ENCODE peak calls at places on chromosome 12, in seven cellular contexts. U, J, A, M, C, I and D are unnamed samples.

GRCh38 chr12:66409195-66409871 is 107.0 kb downstream of the HELB start:
- DNase-seq in I (peak), A (no peak), J (no peak), U (peak), M (peak), C (peak), D (peak)

GRCh38 chr12:88996389-88996788 is 355.9 kb downstream of the DUSP6 start:
- DNase-seq in U (no peak), M (peak), J (no peak), I (no peak), C (no peak), A (no peak), D (no peak)

GRCh38 chr12:49098703-49099102 is 4.1 kb upstream of the DHH start:
- DNase-seq in A (no peak), U (no peak), J (no peak), I (no peak), C (no peak), M (no peak), D (no peak)

GRCh38 chr12:31390991-31391390 is 65.0 kb upstream of the SINHCAF start:
- DNase-seq in M (no peak), C (no peak), I (no peak), U (no peak), J (no peak), A (no peak), D (no peak)

GRCh38 chr12:80756875-80757274 is 40.2 kb downstream of the MYF5 start:
- DNase-seq in I (peak), M (peak), A (no peak), C (no peak), U (peak), J (no peak), D (no peak)

GRCh38 chr12:2049604-2050540 is 2.9 kb upstream of the CACNA1C start:
- DNase-seq in J (no peak), U (no peak), C (no peak), A (no peak), M (no peak), I (no peak), D (no peak)

GRCh38 chr12:75784591-75784990 is 247.0 kb downstream of the PHLDA1 start:
- DNase-seq in M (no peak), J (peak), U (no peak), I (peak), A (peak), C (no peak), D (no peak)

GRCh38 chr12:91179315-91179714 is 3.3 kb downstream of the DCN start:
- DNase-seq in J (no peak), A (no peak), C (no peak), I (peak), M (peak), U (peak), D (no peak)

GRCh38 chr12:89933911-89934310 is 225.3 kb upstream of the ATP2B1 start:
- DNase-seq in I (no peak), U (no peak), J (no peak), A (no peak), M (no peak), C (no peak), D (no peak)

GRCh38 chr12:88056571-88056970 is 27.4 kb upstream of the C12orf50 start:
- DNase-seq in M (peak), A (no peak), I (no peak), U (no peak), J (no peak), C (no peak), D (no peak)

GRCh38 chr12:109130755-109131521 is 14.6 kb downstream of the ACACB start:
- DNase-seq in A (peak), I (no peak), M (no peak), J (peak), U (no peak), C (no peak), D (no peak)

GRCh38 chr12:6643569-6644256 is 3.5 kb downstream of the ACRBP start:
- DNase-seq in M (no peak), A (no peak), C (no peak), I (no peak), U (no peak), J (no peak), D (no peak)

GRCh38 chr12:6647083-6647604 is at the start of gene ACRBP:
- DNase-seq in J (peak), U (peak), A (peak), C (no peak), I (peak), M (peak), D (peak)

GRCh38 chr12:6644257-6644596 is 3.0 kb downstream of the ACRBP start:
- DNase-seq in M (no peak), A (no peak), C (no peak), U (no peak), I (no peak), J (no peak), D (no peak)

GRCh38 chr12:6644903-6645302 is 2.3 kb downstream of the ACRBP start:
- DNase-seq in I (no peak), C (no peak), U (no peak), M (no peak), J (no peak), A (no peak), D (no peak)

DNA sequence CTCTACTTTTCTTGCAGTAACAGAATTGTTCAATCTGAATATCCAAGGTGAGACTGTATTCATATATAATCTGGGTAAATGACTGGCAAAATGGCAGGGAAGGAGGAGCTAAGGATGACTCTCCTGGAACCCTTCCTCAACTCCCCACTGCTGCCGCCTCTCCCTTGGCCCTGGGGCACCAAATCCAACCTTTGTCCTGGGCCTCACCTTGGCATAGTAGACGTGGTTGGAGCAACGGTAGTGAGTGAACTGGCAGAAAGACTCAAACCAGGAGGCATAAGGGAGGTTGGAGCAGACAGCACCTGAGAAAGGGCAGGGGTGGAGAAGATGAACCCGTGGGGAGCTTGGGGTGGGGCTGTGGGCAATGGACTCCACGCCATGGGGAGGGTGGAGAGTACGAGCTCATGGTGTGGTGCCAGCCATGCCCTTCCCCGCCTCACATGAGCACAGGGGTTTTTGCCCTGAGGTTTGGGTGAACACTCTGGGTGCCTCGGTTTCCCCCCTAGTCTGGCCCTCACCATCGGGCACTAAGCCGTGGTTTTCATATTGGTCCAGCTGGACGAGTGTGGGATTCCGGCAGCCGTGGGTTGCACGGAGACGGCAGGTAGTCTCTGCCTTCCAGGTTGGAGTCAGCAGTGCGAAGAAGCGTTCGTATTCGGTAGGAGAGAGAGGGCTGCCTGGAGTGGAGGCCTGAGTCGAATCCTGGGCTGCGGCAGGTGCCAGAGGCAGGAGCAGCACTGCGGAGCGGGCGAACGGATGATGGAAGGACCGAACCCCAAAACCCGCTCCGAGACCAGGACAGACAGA is 753 bp downstream of the ACRBP start:
- DNase-seq in A (no peak), M (no peak), J (no peak), C (no peak), U (no peak), I (no peak), D (no peak)
- H3K4me3 ChIP-seq in A (peak), M (peak), J (peak), C (no peak), U (no peak), I (peak), D (peak)

DNA sequence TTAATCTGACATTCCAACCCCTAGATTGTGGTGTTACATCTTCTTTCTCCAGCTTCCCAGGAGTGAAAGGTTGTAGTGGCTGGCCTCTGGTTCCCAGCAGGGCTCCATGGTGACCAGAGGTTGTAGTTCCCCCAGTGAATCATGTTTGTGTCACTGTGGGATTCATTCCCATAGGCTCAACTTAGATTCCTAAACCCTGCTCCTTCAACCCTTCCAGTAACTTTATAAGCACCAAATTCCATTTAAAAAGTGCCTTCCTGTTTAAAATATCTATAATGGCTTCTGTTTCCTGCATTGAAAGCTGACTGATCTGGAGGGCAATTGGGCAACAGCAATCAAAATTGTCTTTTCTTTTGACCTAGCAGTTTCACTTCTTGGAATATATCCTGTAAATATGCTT is 40.5 kb upstream of the TBC1D15 start:
- DNase-seq in C (no peak), M (peak), U (peak), J (no peak), A (no peak), I (peak), D (no peak)
- H3K4me3 ChIP-seq in C (no peak), M (no peak), U (no peak), J (no peak), A (no peak), I (no peak), D (no peak)

GRCh38 chr12:18849080-18849479 is 111.2 kb downstream of the CAPZA3 start:
- DNase-seq in C (no peak), J (no peak), A (no peak), M (peak), U (peak), I (no peak), D (no peak)

GRCh38 chr12:18849761-18850160 is 111.8 kb downstream of the CAPZA3 start:
- DNase-seq in J (no peak), C (no peak), M (no peak), I (no peak), A (no peak), U (no peak), D (no peak)

GRCh38 chr12:18853570-18854366 is 115.8 kb downstream of the CAPZA3 start:
- DNase-seq in C (no peak), I (no peak), U (no peak), M (no peak), J (no peak), A (no peak), D (no peak)

DNA sequence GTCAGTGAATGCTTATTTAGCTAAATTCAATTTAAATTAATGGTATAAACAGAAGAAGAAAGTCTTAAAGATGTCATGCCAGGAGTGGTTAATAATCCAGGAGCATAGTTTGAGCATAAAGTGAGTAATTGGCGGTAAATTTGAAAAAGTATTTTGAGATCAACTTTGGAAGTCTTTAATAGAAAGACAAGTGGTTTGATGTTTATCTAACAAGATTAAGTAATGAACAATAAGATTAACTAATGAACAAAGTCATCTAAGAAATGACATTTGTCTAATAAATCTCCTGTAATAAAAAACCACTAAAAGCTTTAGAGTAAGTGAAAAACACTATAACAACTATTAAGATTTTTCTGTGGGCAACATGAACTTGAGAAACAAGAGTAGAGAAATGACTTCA is 112.8 kb downstream of the CAPZA3 start:
- DNase-seq in M (no peak), J (no peak), A (no peak), C (no peak), U (no peak), I (no peak), D (no peak)
- H3K4me3 ChIP-seq in M (no peak), J (no peak), A (no peak), C (no peak), U (no peak), I (no peak), D (no peak)

GRCh38 chr12:121239335-121239678 is 29.4 kb downstream of the P2RX4 start:
- DNase-seq in M (no peak), U (no peak), C (no peak), I (no peak), A (no peak), J (no peak), D (no peak)

GRCh38 chr12:121241203-121241970 is 31.5 kb downstream of the P2RX4 start:
- DNase-seq in U (no peak), C (no peak), J (no peak), I (no peak), M (no peak), A (no peak), D (no peak)

GRCh38 chr12:121238604-121239334 is 28.8 kb downstream of the P2RX4 start:
- DNase-seq in J (no peak), I (no peak), A (no peak), M (no peak), U (no peak), C (no peak), D (no peak)

GRCh38 chr12:121239704-121240420 is 29.9 kb downstream of the P2RX4 start:
- DNase-seq in C (no peak), M (no peak), A (no peak), I (no peak), J (no peak), U (no peak), D (no peak)

DNA sequence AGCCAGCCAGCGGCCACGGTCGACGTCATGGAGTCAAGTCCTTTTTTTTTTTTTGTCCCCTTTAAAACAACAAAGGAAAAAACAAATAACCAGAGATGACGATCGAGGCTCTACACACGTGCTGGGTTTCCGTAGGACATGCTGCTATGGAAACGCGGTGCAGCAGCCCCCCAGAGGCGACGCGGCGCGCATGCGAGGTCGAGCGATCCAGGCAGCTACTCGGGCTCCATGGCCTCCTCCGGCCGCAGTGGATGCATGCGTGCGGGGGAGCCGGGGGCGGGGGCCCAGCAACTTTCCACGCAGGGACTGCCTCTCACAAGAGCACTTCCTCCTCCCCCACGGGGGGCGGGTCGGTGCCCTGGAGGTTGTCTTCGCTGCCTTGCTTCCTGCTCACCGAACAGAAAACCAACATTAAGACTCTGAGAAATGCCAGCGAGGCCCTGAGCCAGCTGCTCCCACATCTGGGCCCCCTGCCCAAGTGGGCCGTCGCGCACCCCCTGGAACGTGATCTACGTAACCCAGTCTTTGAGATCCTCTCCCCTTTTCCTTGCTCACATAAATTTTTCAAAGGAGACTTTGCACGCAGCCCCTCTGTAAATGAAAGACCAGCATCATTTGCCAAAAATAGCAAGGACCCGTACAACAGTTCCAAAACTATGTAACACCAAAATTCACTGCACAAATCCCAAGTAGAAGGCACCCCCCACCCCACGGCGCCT is 30.7 kb downstream of the P2RX4 start:
- DNase-seq in J (peak), A (peak), C (peak), M (no peak), U (peak), I (peak), D (no peak)
- H3K4me3 ChIP-seq in J (peak), A (peak), C (peak), M (no peak), U (no peak), I (peak), D (no peak)

GRCh38 chr12:95546491-95546813 is 4.8 kb downstream of the USP44 start:
- DNase-seq in U (no peak), J (no peak), A (no peak), M (no peak), C (no peak), I (no peak), D (no peak)

GRCh38 chr12:95548539-95549391 is 2.5 kb downstream of the USP44 start:
- DNase-seq in J (peak), U (peak), M (no peak), C (peak), A (peak), I (peak), D (no peak)

GRCh38 chr12:95547522-95548055 is 3.7 kb downstream of the USP44 start:
- DNase-seq in C (no peak), U (peak), M (peak), I (peak), J (no peak), A (no peak), D (no peak)

GRCh38 chr12:95549392-95550084 is 1.7 kb downstream of the USP44 start:
- DNase-seq in J (no peak), C (no peak), I (no peak), U (no peak), M (no peak), A (no peak), D (no peak)

DNA sequence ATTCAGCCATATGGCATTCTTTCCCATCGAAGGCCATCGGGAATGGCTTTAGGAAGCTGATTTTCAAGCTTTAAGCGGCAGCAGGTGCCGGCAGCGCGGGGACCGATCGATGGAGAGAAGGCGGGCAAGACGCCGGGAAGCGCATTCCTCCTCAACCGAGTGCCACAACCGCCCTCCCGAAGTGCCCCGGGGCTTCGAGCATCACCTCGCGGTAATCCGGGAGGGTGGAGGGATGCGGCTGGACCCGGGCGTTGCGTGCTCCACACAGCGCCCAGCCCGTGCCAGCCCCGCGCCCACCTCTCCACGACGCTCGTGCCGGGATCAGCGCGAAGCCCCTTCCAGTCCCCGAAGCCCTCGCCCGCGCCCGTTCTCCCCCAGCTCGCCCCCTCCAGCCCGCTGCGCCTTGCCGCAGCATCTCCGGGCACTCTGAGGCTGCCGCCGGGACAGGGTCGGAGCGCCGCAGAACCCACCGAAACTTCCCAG is 3.2 kb downstream of the USP44 start:
- DNase-seq in U (no peak), C (peak), A (peak), I (peak), M (no peak), J (peak), D (no peak)
- H3K4me3 ChIP-seq in U (peak), C (peak), A (peak), I (peak), M (peak), J (peak), D (peak)

DNA sequence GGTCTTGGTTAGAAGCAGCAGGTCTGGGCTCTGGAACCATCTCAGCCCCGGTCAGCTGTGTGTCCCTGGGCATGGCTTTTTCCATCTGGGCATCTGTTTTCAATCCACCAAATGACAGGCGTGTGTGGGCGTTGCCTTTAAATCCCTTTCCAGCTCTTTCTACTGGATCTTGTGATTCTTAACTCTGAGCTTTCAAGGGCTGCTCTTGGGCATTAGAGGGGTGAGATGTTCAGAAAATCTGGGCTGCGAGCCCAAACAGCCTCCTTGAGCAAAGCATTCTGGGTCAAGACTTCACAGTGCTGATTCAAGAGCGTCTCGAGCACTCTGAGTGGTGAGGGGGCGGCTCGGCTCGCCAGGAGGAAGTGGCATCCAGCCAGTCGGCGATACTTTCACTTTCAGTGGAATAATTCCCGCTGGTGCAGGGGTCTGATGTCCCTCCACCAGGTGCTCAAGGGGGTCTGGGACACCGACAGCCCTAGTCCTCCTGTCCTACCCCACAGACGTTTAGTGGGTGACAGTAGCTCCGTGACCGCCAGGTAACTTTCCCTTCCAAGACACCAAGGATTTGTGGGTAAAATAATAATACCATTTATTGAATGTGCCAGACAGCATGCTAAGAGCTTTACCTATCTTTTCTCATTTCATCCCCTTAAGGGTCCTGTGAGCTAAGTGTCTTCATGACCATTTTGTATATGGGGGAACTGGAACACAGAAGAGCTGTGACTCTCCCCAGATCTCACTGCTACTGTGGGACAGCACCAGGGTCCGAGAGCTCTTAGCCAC is 114.0 kb downstream of the PLXNC1 start:
- DNase-seq in I (peak), A (peak), C (peak), M (peak), J (peak), U (peak), D (peak)
- H3K4me3 ChIP-seq in I (peak), A (peak), C (peak), M (peak), J (peak), U (peak), D (peak)

DNA sequence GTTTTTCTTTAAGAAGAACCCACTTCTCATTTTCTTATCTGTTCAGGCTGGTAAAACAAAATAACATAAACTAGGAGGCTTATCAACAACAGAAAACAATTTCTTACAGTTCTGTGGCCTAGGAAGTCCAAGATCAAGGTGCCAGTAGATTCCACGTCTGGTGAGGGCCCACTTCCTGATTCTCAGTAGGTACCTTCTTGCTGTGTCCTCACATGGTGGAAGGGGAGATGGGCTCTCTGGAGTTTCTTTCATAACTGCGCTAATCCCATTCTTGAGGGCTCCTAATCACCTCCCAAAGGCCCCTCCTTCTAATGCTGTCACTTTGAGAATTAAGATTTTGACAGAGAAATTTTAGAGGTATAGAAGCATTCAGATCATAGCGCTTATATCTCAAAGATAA is 33.4 kb downstream of the TXNRD1 start:
- DNase-seq in M (no peak), I (no peak), C (no peak), J (no peak), A (no peak), U (no peak), D (no peak)
- H3K4me3 ChIP-seq in M (no peak), I (no peak), C (no peak), J (no peak), A (no peak), U (no peak), D (no peak)